ENCODE peak calls at places on chromosomes 5 and 9, in four cellular contexts. H is IMR-90, A is cardiac muscle cell, P is psoas muscle. R is an unnamed sample. For H3K36me3, the result is how much of the 10 kb centered on the place peaks cover.

GRCh38 chr9:70506159-70506558 is 91.7 kb upstream of the KLF9 start:
- DNase-seq in H (no peak), A (no peak), P (no peak), R (no peak)

GRCh38 chr5:95858023-95858461 is 35.5 kb upstream of the GLRX start:
- DNase-seq in H (peak), A (peak), P (peak), R (peak)

GRCh38 chr5:139543423-139543991 is 17.6 kb upstream of the UBE2D2 start:
- DNase-seq in H (peak), A (peak), P (peak), R (peak)

GRCh38 chr9:133347515-133347984 is 381 bp downstream of the MED22 start:
- DNase-seq in H (no peak), A (peak), P (peak), R (no peak)

GRCh38 chr5:422323-423232 is 20.4 kb upstream of the EXOC3 start:
- DNase-seq in H (no peak), A (no peak), P (peak), R (no peak)

GRCh38 chr5:93674866-93675457 is 66.4 kb downstream of the POU5F2 start:
- DNase-seq in H (no peak), A (no peak), P (no peak), R (no peak)

GRCh38 chr5:137724251-137724650 is 11.6 kb downstream of the KLHL3 start:
- DNase-seq in H (no peak), A (no peak), P (no peak), R (no peak)

GRCh38 chr5:132771559-132771998 is 5.5 kb downstream of the SEPTIN8 start:
- DNase-seq in H (peak), A (peak), P (peak), R (no peak)

GRCh38 chr9:133403766-133404439 is 13.9 kb downstream of the REXO4 start:
- DNase-seq in H (no peak), A (no peak), P (no peak), R (peak)

GRCh38 chr5:147763791-147764525 is 18.6 kb downstream of the JAKMIP2 start:
- DNase-seq in H (peak), A (no peak), P (no peak), R (no peak)

GRCh38 chr5:5623397-5623796 is 200.9 kb downstream of the ICE1 start:
- DNase-seq in H (no peak), A (no peak), P (no peak), R (no peak)

GRCh38 chr5:43619911-43620310 is 16.9 kb downstream of the NNT start:
- DNase-seq in H (no peak), A (no peak), P (no peak), R (no peak)

GRCh38 chr5:180251141-180251540 is 40.7 kb downstream of the MAPK9 start:
- DNase-seq in H (no peak), A (no peak), P (no peak), R (no peak)
- H3K36me3 ChIP-seq in H (under half), A (under half), P (under half), R (under half)

DNA sequence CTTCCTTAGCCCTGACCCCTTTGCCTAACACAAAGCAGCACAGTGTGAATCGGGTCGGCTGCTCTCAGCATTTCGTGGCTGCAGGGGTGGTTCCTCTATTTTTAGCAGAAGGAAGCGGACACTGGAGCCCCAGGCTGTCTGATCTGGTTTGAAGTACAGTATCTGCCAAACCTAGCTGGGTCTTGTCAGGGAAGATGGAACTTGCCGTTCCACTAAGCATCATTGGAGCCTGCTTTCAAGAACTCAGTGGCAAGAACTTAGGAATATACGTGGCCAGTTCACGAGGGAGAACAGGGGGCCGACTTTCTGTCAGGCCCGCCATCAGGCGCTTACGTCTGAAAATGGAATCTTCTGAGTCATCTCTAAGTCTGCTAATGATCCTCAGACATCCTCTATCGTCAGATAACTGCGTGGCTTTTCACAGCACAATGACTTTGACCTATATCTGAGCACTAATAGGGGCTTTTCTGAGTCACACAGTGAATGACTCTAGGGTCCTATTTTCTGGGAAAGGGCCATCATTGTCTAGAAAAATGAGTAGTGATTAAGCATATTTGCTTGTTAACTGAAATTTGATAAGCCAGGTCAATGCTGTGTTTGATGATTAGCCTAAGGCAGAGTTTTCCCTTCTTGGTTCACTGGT is 43.3 kb upstream of the NCS1 start:
- DNase-seq in H (peak), A (peak), P (peak), R (peak)
- H3K4me3 ChIP-seq in H (no peak), A (no peak), P (no peak), R (no peak)

GRCh38 chr5:90965110-90965676 is 406.6 kb downstream of the ADGRV1 start:
- DNase-seq in H (no peak), A (no peak), P (no peak), R (no peak)
- H3K36me3 ChIP-seq in H (under half), A (under half), P (under half), R (under half)

DNA sequence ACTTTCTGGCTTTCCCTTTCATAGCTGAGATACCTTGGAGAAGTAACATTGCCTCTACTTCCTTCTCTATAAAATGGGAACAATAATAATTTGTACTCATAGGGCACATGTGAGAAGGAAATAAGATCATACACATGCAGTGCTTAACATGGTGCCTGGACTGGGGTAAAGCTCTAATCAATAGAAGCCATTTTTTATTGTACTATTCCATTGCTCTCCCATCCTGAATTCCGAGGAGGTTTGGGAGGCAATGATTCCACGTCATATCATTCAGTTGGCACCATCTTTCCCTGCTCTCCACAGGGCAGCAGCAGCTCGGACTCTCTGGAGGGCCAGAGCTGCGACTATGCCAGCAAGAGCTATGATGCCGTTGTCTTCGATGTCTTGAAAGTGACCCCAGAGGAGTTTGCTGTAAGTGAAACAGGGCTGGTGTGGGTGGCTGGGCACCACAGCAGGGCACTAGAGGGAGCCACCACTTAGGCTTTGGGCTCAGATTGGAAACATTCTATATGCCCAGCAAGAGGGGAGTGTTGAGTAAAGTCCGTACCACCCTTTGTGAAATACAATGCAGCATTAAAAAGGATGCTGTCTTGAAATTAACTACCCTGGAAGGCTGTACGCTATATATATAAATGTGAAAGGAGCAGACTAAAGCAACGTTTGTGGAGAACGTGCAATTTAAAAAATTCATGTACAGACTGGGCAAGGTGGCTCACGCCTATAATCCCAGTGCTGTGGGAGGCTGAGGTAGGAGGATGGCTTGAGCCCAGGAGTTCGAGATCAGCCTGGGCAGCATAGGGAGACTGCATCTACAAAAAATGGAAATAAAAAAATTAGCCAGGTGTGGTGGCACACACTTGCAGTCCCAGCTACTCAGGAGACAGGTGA is 51.2 kb downstream of the RALGPS1 start:
- DNase-seq in H (peak), A (peak), P (peak), R (no peak)
- H3K4me3 ChIP-seq in H (no peak), A (no peak), P (no peak), R (no peak)

GRCh38 chr5:169731221-169731620 is 94.1 kb downstream of the DOCK2 start:
- DNase-seq in H (no peak), A (no peak), P (no peak), R (no peak)
- H3K36me3 ChIP-seq in H (under half), A (under half), P (under half), R (under half)

GRCh38 chr9:116153765-116154333 is at the start of gene PAPPA:
- DNase-seq in H (no peak), A (no peak), P (no peak), R (no peak)
- H3K4me3 ChIP-seq in H (peak), A (peak), P (peak), R (peak)

DNA sequence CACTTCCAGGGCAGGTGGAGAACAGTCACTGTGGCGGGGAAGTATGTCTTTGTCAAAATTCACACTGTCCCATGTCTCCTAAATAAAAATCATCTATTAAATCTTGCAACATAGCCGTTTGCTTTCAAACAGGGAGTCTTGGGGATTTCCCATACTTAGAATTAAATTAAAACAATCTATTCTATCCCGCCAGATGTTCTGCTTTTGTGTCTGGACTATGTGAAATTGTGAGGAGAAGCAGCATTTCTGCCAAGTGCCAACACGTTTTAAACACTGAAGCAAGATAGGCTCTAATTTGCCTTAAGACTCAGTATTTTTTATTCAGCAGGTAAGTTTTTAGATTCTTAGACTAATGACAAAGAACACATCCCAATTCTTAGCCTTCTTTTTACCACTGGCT is 73.7 kb downstream of the SPATA31C2 start:
- DNase-seq in H (no peak), A (no peak), P (no peak), R (no peak)
- H3K36me3 ChIP-seq in H (under half), A (under half), P (under half), R (under half)

DNA sequence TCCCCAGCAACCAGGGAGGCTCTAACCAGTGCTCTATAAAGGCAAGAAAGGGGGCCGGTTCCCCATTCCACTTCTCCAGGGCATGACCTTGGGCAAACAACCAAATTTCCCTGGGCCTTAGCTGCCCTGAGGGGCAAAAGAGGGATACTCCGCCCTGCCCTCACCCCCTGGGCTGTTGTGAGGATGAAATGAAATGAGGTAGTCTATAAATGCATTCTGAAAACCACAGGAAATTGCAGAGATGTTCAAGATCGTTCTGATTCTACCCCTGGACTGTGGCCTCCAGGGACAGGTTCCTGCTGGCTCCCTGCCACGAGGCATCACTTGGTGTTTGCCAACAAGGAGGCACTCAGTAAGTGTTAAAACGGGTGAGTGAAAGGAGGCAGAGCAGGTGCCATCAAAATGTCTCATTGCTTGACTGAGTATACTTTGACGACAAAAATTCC is 5.7 kb downstream of the RAPGEF1 start:
- DNase-seq in H (no peak), A (no peak), P (peak), R (peak)
- H3K4me3 ChIP-seq in H (no peak), A (no peak), P (peak), R (no peak)

DNA sequence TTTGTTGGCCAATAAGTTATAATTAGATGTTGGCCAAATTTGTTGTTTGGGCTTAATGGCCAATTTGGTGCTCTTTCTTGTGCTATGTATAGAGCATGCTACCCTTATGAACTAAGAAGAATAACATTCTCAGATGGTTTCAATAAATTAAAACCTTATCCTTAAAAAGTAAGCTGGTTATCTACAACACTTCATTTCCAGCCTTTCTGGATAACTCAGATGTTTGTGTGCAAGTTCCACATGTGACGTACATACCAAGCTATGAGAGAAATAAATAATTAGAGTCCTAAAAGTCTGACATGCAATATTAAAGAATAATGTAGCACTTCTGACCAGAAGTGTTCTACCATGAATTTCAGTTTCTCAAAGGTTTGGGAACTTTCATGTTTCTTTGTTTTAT is 11.7 kb downstream of the MTREX start:
- DNase-seq in H (no peak), A (no peak), P (no peak), R (no peak)
- H3K36me3 ChIP-seq in H (under half), A (under half), P (under half), R (under half)